ENCODE peak calls at places on chromosomes 13 and 19, in eight cellular contexts. L, P, A, R, Y, V, G and F are unnamed samples.

GRCh38 chr13:87128006-87128405 is 543.2 kb upstream of the SLITRK5 start:
- DNase-seq in P (no peak), V (no peak), G (no peak), A (peak), L (peak), Y (no peak), R (no peak), F (no peak)

GRCh38 chr13:102856603-102857002 is 10.8 kb downstream of the ERCC5 start:
- DNase-seq in Y (peak), L (peak), P (no peak), G (peak), V (no peak), R (no peak), A (no peak), F (no peak)

GRCh38 chr19:12647490-12648071 is 19.0 kb downstream of the MAN2B1 start:
- DNase-seq in P (no peak), G (no peak), R (peak), Y (peak), V (no peak), A (peak), L (no peak), F (peak)

GRCh38 chr13:44014501-44014900 is 134.8 kb downstream of the LACC1 start:
- DNase-seq in G (no peak), P (no peak), R (no peak), Y (no peak), A (no peak), L (no peak), V (no peak), F (no peak)

GRCh38 chr13:100397627-100398026 is 191.0 kb downstream of the GGACT start:
- DNase-seq in R (no peak), G (no peak), Y (no peak), L (no peak), P (no peak), A (no peak), V (no peak), F (no peak)

GRCh38 chr13:42615691-42616090 is 41.7 kb downstream of the TNFSF11 start:
- DNase-seq in G (peak), V (no peak), Y (no peak), A (no peak), P (no peak), R (no peak), L (no peak), F (no peak)

GRCh38 chr13:62205273-62205672 is 789.6 kb upstream of the PCDH20 start:
- DNase-seq in A (no peak), R (no peak), L (no peak), P (no peak), Y (no peak), G (no peak), V (no peak), F (no peak)

GRCh38 chr13:58949646-58950045 is 1214.1 kb downstream of the DIAPH3 start:
- DNase-seq in A (peak), P (no peak), V (no peak), G (no peak), Y (no peak), L (no peak), R (no peak), F (no peak)

GRCh38 chr19:36894849-36895383 is 21.2 kb downstream of the ZNF829 start:
- DNase-seq in G (no peak), P (no peak), V (no peak), A (no peak), Y (no peak), L (no peak), R (no peak), F (no peak)

GRCh38 chr19:1269478-1270167 is 491 bp downstream of the CIRBP start:
- DNase-seq in V (peak), P (peak), G (peak), Y (peak), R (peak), L (peak), A (peak), F (peak)

GRCh38 chr13:114049026-114049425 is 75.2 kb upstream of the C13orf46 start:
- DNase-seq in Y (no peak), R (no peak), L (no peak), G (no peak), P (no peak), A (no peak), V (no peak), F (no peak)

GRCh38 chr19:11191934-11192333 is 5.4 kb downstream of the KANK2 start:
- DNase-seq in A (no peak), P (no peak), G (no peak), Y (no peak), V (no peak), L (no peak), R (no peak), F (no peak)
- H3K27ac ChIP-seq in A (no peak), P (no peak), G (no peak), Y (peak), V (no peak), L (peak), R (no peak), F (peak)

DNA sequence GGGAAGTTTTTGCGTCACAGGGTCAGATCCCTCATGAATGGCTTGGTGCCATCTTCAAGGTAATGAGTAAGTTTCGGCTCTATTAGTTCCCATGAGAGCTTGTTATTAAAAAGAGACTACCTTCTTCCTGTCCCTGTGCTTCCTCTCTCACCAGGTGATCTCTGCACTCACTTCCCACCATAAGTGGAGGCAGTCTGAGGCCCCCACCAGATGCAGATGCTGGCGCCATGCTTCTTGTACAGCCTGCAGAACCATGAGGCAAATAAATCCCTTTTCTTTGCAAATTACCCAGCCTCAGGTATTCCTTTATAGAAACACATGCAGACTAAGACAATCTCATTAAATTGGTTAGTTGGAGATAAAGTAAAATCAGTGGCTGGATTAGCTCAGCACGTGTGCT is 75.6 kb upstream of the RFC3 start:
- DNase-seq in V (no peak), L (no peak), G (no peak), Y (no peak), A (no peak), P (no peak), R (no peak), F (no peak)
- H3K27ac ChIP-seq in V (no peak), L (no peak), G (no peak), Y (no peak), A (no peak), P (no peak), R (no peak), F (no peak)

GRCh38 chr13:51713807-51714206 is 90.2 kb downstream of the DHRS12 start:
- DNase-seq in A (no peak), Y (no peak), G (no peak), R (no peak), P (no peak), V (no peak), L (no peak), F (no peak)

GRCh38 chr13:51715613-51716012 is 88.3 kb downstream of the DHRS12 start:
- DNase-seq in L (no peak), Y (no peak), A (no peak), G (peak), P (no peak), R (no peak), V (no peak), F (no peak)

GRCh38 chr13:51717786-51718398 is 86.1 kb downstream of the DHRS12 start:
- DNase-seq in P (no peak), G (no peak), A (no peak), R (no peak), L (no peak), V (no peak), Y (no peak), F (no peak)

DNA sequence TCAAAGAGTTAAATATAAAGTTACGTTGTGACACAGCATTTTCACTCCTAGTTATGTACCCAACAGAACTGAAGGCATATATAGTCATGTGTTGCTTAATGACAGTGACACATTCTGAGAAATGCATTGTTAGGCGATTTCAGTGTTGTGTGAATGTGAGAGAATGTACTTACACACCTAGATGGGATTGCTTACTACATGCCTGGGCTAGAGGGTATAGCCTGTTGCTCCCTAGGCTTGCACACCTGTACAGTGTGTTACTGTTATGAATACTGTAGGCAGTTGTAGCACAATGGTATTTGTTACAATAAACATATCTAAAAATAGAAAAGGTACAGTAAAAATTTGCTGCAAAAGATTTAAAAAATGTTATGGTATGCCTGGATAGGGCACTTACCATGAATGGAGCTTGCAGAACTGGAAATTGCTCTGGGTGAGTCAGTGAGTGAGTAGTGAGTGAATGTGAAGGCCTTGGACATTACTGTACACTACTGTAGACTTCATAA is 89.2 kb downstream of the DHRS12 start:
- DNase-seq in V (no peak), R (no peak), Y (no peak), A (no peak), G (peak), P (no peak), L (no peak), F (peak)
- H3K27ac ChIP-seq in V (no peak), R (no peak), Y (no peak), A (no peak), G (peak), P (no peak), L (no peak), F (peak)

DNA sequence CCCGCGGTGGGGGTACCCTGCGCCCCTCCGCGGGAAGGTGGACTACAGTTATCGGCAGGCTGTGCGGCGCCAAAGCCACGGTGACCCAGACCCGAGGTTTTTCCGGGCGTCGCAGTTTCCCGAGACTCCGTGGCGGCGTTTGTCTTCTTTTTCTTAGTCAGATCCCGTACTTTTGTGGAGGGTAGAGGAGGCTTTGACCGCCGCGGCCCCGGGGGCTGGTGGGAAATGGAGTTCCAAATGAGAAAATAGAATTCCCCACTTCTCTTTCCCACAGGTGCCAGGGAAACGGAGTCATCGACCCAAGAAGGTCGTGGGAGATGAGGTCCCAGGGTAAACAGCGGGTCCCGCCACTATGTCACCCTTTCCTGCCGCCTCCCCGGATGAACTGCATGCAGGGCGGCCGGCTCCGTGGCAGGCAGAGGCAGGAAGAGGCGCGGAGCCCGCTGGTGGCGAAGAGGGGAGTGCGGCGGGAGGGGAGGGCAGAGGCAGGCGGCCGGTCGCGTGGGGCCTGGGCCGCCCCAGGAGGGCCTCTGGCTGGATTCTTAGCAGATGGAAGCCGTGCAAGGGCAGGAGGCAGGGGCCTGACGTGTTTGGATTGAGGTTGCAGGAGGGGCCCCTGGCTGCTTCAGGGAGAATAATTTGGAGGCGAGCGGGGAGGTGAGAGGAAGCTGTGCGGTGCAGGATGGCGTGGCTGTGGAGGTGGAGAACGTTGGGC is 11.5 kb downstream of the CYTH2 start:
- DNase-seq in V (no peak), L (peak), P (peak), Y (peak), A (no peak), R (peak), G (no peak), F (no peak)
- H3K27ac ChIP-seq in V (peak), L (peak), P (no peak), Y (peak), A (peak), R (peak), G (no peak), F (peak)

GRCh38 chr19:18349524-18350128 is 9.2 kb downstream of the PGPEP1 start:
- DNase-seq in G (peak), V (peak), A (peak), L (peak), Y (peak), P (no peak), R (no peak), F (peak)

GRCh38 chr19:18344546-18344945 is 4.1 kb downstream of the PGPEP1 start:
- DNase-seq in P (no peak), G (no peak), A (no peak), R (no peak), L (no peak), V (no peak), Y (no peak), F (no peak)

GRCh38 chr19:18345296-18345695 is 4.9 kb downstream of the PGPEP1 start:
- DNase-seq in L (no peak), Y (no peak), P (no peak), G (no peak), V (no peak), R (no peak), A (no peak), F (no peak)

GRCh38 chr19:18348171-18348570 is 7.8 kb downstream of the PGPEP1 start:
- DNase-seq in P (no peak), L (no peak), R (no peak), V (no peak), A (no peak), Y (no peak), G (no peak), F (no peak)

DNA sequence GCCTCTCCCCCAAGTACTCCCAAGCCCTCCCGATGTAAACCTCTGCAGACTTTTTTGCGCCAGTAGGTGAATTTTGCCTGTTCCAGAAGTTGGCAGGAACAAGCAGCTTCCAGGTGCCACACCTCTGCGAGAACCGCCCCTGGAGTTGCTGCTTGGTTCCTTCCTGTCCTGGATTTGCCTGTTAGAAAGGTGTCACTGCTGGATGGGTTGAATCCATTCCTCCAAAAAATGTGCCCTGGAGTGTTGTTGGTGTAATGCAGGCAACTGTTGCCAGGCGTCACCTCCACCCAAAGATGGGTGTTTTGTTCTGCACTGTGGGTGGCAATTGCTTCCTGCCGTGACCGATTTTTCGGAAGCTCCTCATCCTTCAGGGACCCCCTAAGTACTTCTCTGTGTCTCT is 5.7 kb downstream of the PGPEP1 start:
- DNase-seq in P (no peak), Y (no peak), G (peak), A (peak), V (no peak), L (no peak), R (no peak), F (peak)
- H3K27ac ChIP-seq in P (no peak), Y (no peak), G (peak), A (peak), V (no peak), L (no peak), R (no peak), F (peak)

GRCh38 chr19:31553112-31553843 is 204.0 kb upstream of the TSHZ3 start:
- DNase-seq in L (no peak), P (no peak), Y (no peak), A (no peak), V (no peak), R (no peak), G (peak), F (no peak)
- H3K27ac ChIP-seq in L (no peak), P (no peak), Y (no peak), A (no peak), V (no peak), R (no peak), G (no peak), F (no peak)

GRCh38 chr13:50144473-50145160 is 129.4 kb downstream of the KCNRG start:
- DNase-seq in A (no peak), P (no peak), Y (no peak), R (no peak), G (no peak), L (no peak), V (no peak), F (no peak)
- H3K27ac ChIP-seq in A (no peak), P (no peak), Y (no peak), R (no peak), G (no peak), L (no peak), V (no peak), F (no peak)

GRCh38 chr19:47780215-47780551 is 1.7 kb downstream of the SELENOW start:
- DNase-seq in A (no peak), R (no peak), P (no peak), Y (no peak), V (no peak), G (no peak), L (no peak), F (no peak)
- H3K27ac ChIP-seq in A (no peak), R (peak), P (no peak), Y (peak), V (peak), G (no peak), L (peak), F (peak)

DNA sequence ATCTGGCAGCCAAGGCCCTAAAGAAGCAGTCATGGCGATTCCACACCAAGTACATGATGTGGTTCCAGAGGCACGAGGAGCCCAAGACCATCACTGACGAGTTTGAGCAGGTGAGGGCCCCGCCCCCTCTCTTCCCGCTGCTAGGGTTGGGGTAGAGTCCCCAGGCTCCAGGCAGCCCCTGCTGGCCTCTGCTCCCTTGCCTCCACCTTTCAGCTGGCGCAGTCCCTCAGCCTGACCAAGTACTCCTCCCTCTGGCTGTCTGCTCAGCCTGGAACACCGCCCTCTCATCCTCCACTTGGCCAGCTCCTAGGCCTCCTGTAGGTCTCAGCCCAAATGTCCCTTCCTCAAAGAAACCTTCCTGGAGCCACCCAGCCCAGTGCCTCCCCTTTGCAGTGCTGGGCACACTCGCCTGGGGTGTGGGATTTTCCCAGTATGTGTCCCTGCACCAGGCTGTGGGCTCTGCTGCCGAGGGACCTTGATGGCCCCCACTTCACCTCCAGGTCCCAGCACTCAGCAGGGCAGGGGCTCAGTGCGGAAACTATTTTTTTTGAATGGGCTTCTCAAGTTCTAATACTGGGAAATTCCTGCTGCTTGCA is 5.7 kb downstream of the LENG1 start:
- DNase-seq in V (no peak), Y (no peak), L (no peak), A (no peak), G (no peak), R (no peak), P (no peak), F (no peak)
- H3K27ac ChIP-seq in V (peak), Y (no peak), L (no peak), A (no peak), G (no peak), R (no peak), P (no peak), F (peak)